ENCODE peak calls at places on chromosome 1, in five cellular contexts. C is stimulated activated naive CD8-positive, alpha-beta T cell treated with anti-CD3 and anti-CD28 coated beads, Interleukin-15, Interleukin-2, amounts not matched to agents 100 U/mL and 50 U/mL, for 24 hours; J is CD4-positive, CD25-positive, alpha-beta regulatory T cell; M is iPS DF 19.7; S is germinal center. Q is an unnamed sample.

GRCh38 chr1:92922378-92923035 is 38.8 kb downstream of the DIPK1A start:
- DNase-seq in C (no peak), J (no peak), M (no peak), S (no peak), Q (no peak)

GRCh38 chr1:3910049-3910731 is 10.1 kb upstream of the C1orf174 start:
- DNase-seq in C (no peak), J (no peak), M (no peak), S (peak; percentile 82), Q (no peak)

GRCh38 chr1:20099533-20099932 is 19.8 kb downstream of the PLA2G2D start:
- DNase-seq in C (no peak), J (no peak), M (no peak), S (no peak), Q (no peak)

GRCh38 chr1:28553229-28553930 is 495 bp downstream of the TRNAU1AP start:
- DNase-seq in C (peak; percentile 53), J (peak; percentile 51), M (no peak), S (peak; percentile 65), Q (no peak)

GRCh38 chr1:243435824-243436223 is 180.0 kb downstream of the SDCCAG8 start:
- DNase-seq in C (no peak), J (no peak), M (no peak), S (no peak), Q (no peak)

GRCh38 chr1:150484431-150484830 is 2.8 kb upstream of the TARS2 start:
- DNase-seq in C (no peak), J (no peak), M (no peak), S (no peak), Q (no peak)

GRCh38 chr1:20371411-20371810 is 80.7 kb downstream of the VWA5B1 start:
- DNase-seq in C (no peak), J (no peak), M (no peak), S (no peak), Q (no peak)

GRCh38 chr1:200888349-200888838 is 6.3 kb upstream of the INAVA start:
- DNase-seq in C (peak; percentile 69), J (peak; percentile 77), M (no peak), S (peak; percentile 40), Q (no peak)

GRCh38 chr1:167791281-167792209 is 69.8 kb downstream of the MPZL1 start:
- DNase-seq in C (no peak), J (no peak), M (no peak), S (no peak), Q (no peak)

GRCh38 chr1:244224487-244225430 is 173.7 kb downstream of the ZBTB18 start:
- DNase-seq in C (no peak), J (no peak), M (no peak), S (no peak), Q (no peak)

GRCh38 chr1:205714190-205714905 is 34.0 kb upstream of the SLC45A3 start:
- DNase-seq in C (no peak), J (no peak), M (no peak), S (no peak), Q (no peak)

GRCh38 chr1:39572379-39573096 is 4.1 kb downstream of the PABPC4 start:
- DNase-seq in C (no peak), J (peak; percentile 18), M (no peak), S (no peak), Q (no peak)

GRCh38 chr1:44812822-44813543 is 4.7 kb downstream of the BTBD19 start:
- DNase-seq in C (no peak), J (no peak), M (no peak), S (no peak), Q (peak; percentile 78)

GRCh38 chr1:77757066-77757584 is 2.5 kb downstream of the USP33 start:
- DNase-seq in C (no peak), J (no peak), M (no peak), S (no peak), Q (no peak)

GRCh38 chr1:155847823-155848529 is 9.0 kb downstream of the GON4L start:
- DNase-seq in C (no peak), J (peak; percentile 82), M (no peak), S (no peak), Q (no peak)

GRCh38 chr1:46301406-46302090 is 1.9 kb downstream of the LRRC41 start:
- DNase-seq in C (peak; percentile 39), J (peak; percentile 53), M (no peak), S (no peak), Q (peak; percentile 53)

GRCh38 chr1:217133958-217134856 is 411.0 kb upstream of the ESRRG start:
- DNase-seq in C (no peak), J (no peak), M (no peak), S (no peak), Q (no peak)

GRCh38 chr1:109251277-109252166 is 2.2 kb downstream of the CELSR2 start:
- DNase-seq in C (no peak), J (no peak), M (no peak), S (no peak), Q (no peak)

GRCh38 chr1:32759997-32760623 is 57.0 kb downstream of the YARS1 start:
- DNase-seq in C (no peak), J (no peak), M (peak; percentile 94), S (no peak), Q (peak; percentile 93)

GRCh38 chr1:156602557-156602993 is 1.3 kb upstream of the GPATCH4 start:
- DNase-seq in C (peak; percentile 23), J (peak; percentile 46), M (no peak), S (peak; percentile 36), Q (no peak)

GRCh38 chr1:33763406-33763805 is 100.5 kb upstream of the HMGB4 start:
- DNase-seq in C (no peak), J (no peak), M (no peak), S (no peak), Q (no peak)

GRCh38 chr1:6771568-6771825 is 13.8 kb upstream of the CAMTA1 start:
- DNase-seq in C (no peak), J (no peak), M (no peak), S (peak; percentile 10), Q (no peak)

GRCh38 chr1:37476087-37476452 is 1.7 kb downstream of the ZC3H12A start:
- DNase-seq in C (no peak), J (no peak), M (no peak), S (no peak), Q (no peak)

GRCh38 chr1:179706339-179706941 is 36.7 kb upstream of the FAM163A start:
- DNase-seq in C (peak; percentile 68), J (peak; percentile 65), M (peak; percentile 3), S (peak; percentile 30), Q (no peak)

GRCh38 chr1:47720100-47720499 is 277.1 kb downstream of the TRABD2B start:
- DNase-seq in C (no peak), J (no peak), M (no peak), S (no peak), Q (no peak)

GRCh38 chr1:200665851-200666250 is 3.9 kb downstream of the DDX59 start:
- DNase-seq in C (no peak), J (no peak), M (no peak), S (no peak), Q (no peak)

GRCh38 chr1:228841632-228842031 is 106.4 kb downstream of the RHOU start:
- DNase-seq in C (no peak), J (no peak), M (no peak), S (no peak), Q (no peak)

GRCh38 chr1:203133969-203134725 is 6.6 kb downstream of the ADORA1 start:
- DNase-seq in C (no peak), J (no peak), M (no peak), S (no peak), Q (no peak)

Q was measured in H1.